ENCODE peak calls at places on chromosomes 11 and 22, in nine cellular contexts. L, E, B, P, F, Z, X, K and T are unnamed samples.

GRCh38 chr22:30635273-30636225 is at the start of gene SLC35E4:
- DNase-seq in E (no peak), X (peak; percentile 95), P (peak; percentile 94), Z (peak; percentile 95), F (peak; percentile 87), B (peak; percentile 99), L (peak; percentile 84), K (peak; percentile 96), T (peak; percentile 95)

GRCh38 chr11:8567597-8568198 is 26.3 kb downstream of the STK33 start:
- DNase-seq in X (no peak), E (no peak), Z (no peak), L (no peak), K (no peak), F (peak; percentile 3), P (no peak), B (no peak), T (no peak)

GRCh38 chr11:68282141-68282860 is 10.5 kb upstream of the C11orf24 start:
- DNase-seq in X (peak; percentile 87), E (no peak), F (no peak), P (no peak), L (no peak), Z (no peak), K (no peak), B (peak; percentile 66), T (no peak)

GRCh38 chr11:58286249-58286648 is 18.2 kb upstream of the OR10W1 start:
- DNase-seq in P (peak; percentile 8), F (peak; percentile 39), E (no peak), L (no peak), B (no peak), Z (no peak), X (no peak), K (no peak), T (no peak)

GRCh38 chr11:22197139-22197893 is 4.4 kb downstream of the ANO5 start:
- DNase-seq in F (no peak), B (no peak), P (no peak), K (no peak), L (no peak), Z (no peak), E (no peak), X (no peak), T (no peak)

GRCh38 chr11:65426839-65427690 is 4.5 kb downstream of the NEAT1 start:
- DNase-seq in K (no peak), P (no peak), X (no peak), Z (no peak), E (no peak), L (no peak), B (peak; percentile 82), F (peak; percentile 85), T (peak; percentile 44)

GRCh38 chr22:19896665-19897355 is 42.1 kb upstream of the GNB1L start:
- DNase-seq in E (no peak), K (no peak), F (no peak), B (no peak), P (no peak), L (no peak), Z (no peak), X (no peak), T (no peak)

GRCh38 chr11:12210200-12210599 is 99.8 kb downstream of the MICAL2 start:
- DNase-seq in K (no peak), L (no peak), X (no peak), P (no peak), Z (no peak), F (no peak), E (no peak), B (no peak), T (no peak)

GRCh38 chr11:32081129-32081641 is 9.7 kb upstream of the RCN1 start:
- DNase-seq in P (no peak), E (no peak), X (no peak), F (peak; percentile 83), L (no peak), K (peak; percentile 23), Z (no peak), B (no peak), T (no peak)

GRCh38 chr11:63180536-63180935 is 36.5 kb upstream of the SLC22A24 start:
- DNase-seq in L (no peak), B (no peak), X (no peak), E (no peak), P (no peak), K (no peak), F (no peak), Z (no peak), T (no peak)

GRCh38 chr11:27777013-27777412 is 76.8 kb upstream of the BDNF start:
- DNase-seq in B (no peak), F (no peak), Z (no peak), K (no peak), L (no peak), P (no peak), E (no peak), X (no peak), T (no peak)

GRCh38 chr11:118980191-118980881 is 8.8 kb downstream of the FOXR1 start:
- DNase-seq in Z (no peak), P (no peak), X (no peak), K (peak; percentile 33), F (no peak), L (no peak), E (no peak), B (no peak), T (no peak)

GRCh38 chr11:17490938-17491337 is 14.3 kb upstream of the ABCC8 start:
- DNase-seq in K (peak; percentile 47), L (no peak), B (no peak), F (no peak), X (no peak), P (no peak), Z (no peak), E (no peak), T (no peak)

GRCh38 chr22:37053310-37054077 is 2.0 kb downstream of the KCTD17 start:
- DNase-seq in B (no peak), K (peak; percentile 41), F (peak; percentile 32), X (no peak), E (no peak), L (no peak), P (no peak), Z (no peak), T (no peak)

GRCh38 chr11:61007383-61007970 is 36.0 kb downstream of the CD6 start:
- DNase-seq in Z (no peak), K (no peak), L (no peak), E (no peak), X (no peak), B (no peak), F (no peak), P (no peak), T (peak; percentile 65)

GRCh38 chr11:19989191-19989590 is 171.1 kb downstream of the DBX1 start:
- DNase-seq in K (no peak), L (no peak), P (no peak), F (no peak), X (no peak), B (no peak), Z (no peak), E (no peak), T (no peak)

GRCh38 chr22:48403521-48403921 is 1424.2 kb downstream of the BRD1 start:
- DNase-seq in E (no peak), B (no peak), F (no peak), X (peak; percentile 56), K (no peak), L (no peak), P (no peak), Z (no peak), T (no peak)

GRCh38 chr22:30948930-30949342 is 19.6 kb downstream of the MORC2 start:
- DNase-seq in K (no peak), F (peak; percentile 77), X (no peak), P (no peak), Z (no peak), L (no peak), E (no peak), B (no peak), T (no peak)

GRCh38 chr11:64529559-64530520 is 61.2 kb upstream of the SLC22A12 start:
- DNase-seq in E (no peak), X (no peak), P (no peak), B (no peak), F (no peak), K (no peak), L (no peak), Z (no peak), T (no peak)

GRCh38 chr11:74466916-74467885 is at the start of gene KCNE3:
- DNase-seq in P (peak; percentile 50), X (no peak), B (peak; percentile 41), Z (no peak), L (no peak), E (no peak), F (peak; percentile 23), K (peak; percentile 59), T (peak; percentile 60)

GRCh38 chr11:60498853-60499252 is 6.3 kb downstream of the MS4A12 start:
- DNase-seq in K (no peak), E (no peak), B (no peak), Z (no peak), P (no peak), X (no peak), L (no peak), F (no peak), T (no peak)

GRCh38 chr22:29722151-29722550 is 2.3 kb downstream of the CABP7 start:
- DNase-seq in Z (no peak), F (no peak), B (no peak), P (no peak), K (no peak), X (no peak), L (no peak), E (no peak), T (no peak)

GRCh38 chr11:72091292-72091691 is 10.6 kb downstream of the LRRC51 start:
- DNase-seq in P (peak; percentile 84), X (no peak), E (no peak), Z (peak; percentile 46), F (peak; percentile 66), B (peak; percentile 67), K (peak; percentile 75), L (peak; percentile 54), T (peak; percentile 81)

GRCh38 chr11:125593113-125593761 is 585 bp downstream of the STT3A start:
- DNase-seq in E (no peak), B (no peak), L (no peak), F (peak; percentile 30), P (no peak), K (no peak), X (no peak), Z (no peak), T (no peak)

GRCh38 chr11:28289444-28289843 is 181.3 kb downstream of the METTL15 start:
- DNase-seq in X (no peak), Z (no peak), P (no peak), F (no peak), E (no peak), B (no peak), K (no peak), L (no peak), T (no peak)

GRCh38 chr11:6932150-6932549 is 5.9 kb downstream of the ZNF215 start:
- DNase-seq in Z (no peak), F (no peak), L (no peak), P (no peak), X (no peak), E (no peak), B (no peak), K (no peak), T (no peak)

GRCh38 chr11:62804310-62805043 is 763 bp downstream of the NXF1 start:
- DNase-seq in P (no peak), K (no peak), Z (no peak), E (no peak), F (peak; percentile 45), B (no peak), L (no peak), X (no peak), T (no peak)

GRCh38 chr11:121212696-121213567 is 79.6 kb upstream of the SC5D start:
- DNase-seq in E (no peak), X (no peak), K (no peak), B (no peak), Z (no peak), L (no peak), F (no peak), P (no peak), T (no peak)

GRCh38 chr11:64694821-64695365 is 28.1 kb downstream of the NRXN2 start:
- DNase-seq in F (no peak), Z (no peak), X (no peak), B (no peak), K (no peak), E (no peak), P (peak; percentile 31), L (peak; percentile 38), T (peak; percentile 81)

GRCh38 chr11:47052165-47052564 is 115.6 kb downstream of the CSTPP1 start:
- DNase-seq in E (no peak), Z (no peak), F (no peak), L (no peak), P (no peak), B (no peak), K (no peak), X (no peak), T (no peak)

GRCh38 chr11:127919206-127920000 is 668.0 kb downstream of the ETS1 start:
- DNase-seq in K (no peak), P (no peak), Z (no peak), E (peak; percentile 95), X (no peak), F (peak; percentile 80), L (no peak), B (no peak), T (no peak)